ENCODE peak calls at places on chromosome 17, in four cellular contexts. One of them, this sample, is unnamed.

GRCh38 chr17:66301864-66302741 is at the start of gene PRKCA:
- DNase-seq in T-helper 2 cell: peak
- DNase-seq in stimulated activated CD8-positive, alpha-beta memory T cell treated with anti-CD3 and anti-CD28 coated beads, Interleukin-15, amount 100 ng/mL, for 24 hours: peak
- DNase-seq in pons: peak
- DNase-seq in this sample: peak

GRCh38 chr17:50832267-50833227 is 2.8 kb upstream of the WFIKKN2 start:
- DNase-seq in T-helper 2 cell: no peak
- DNase-seq in stimulated activated CD8-positive, alpha-beta memory T cell treated with anti-CD3 and anti-CD28 coated beads, Interleukin-15, amount 100 ng/mL, for 24 hours: no peak
- DNase-seq in pons: no peak
- DNase-seq in this sample: peak

GRCh38 chr17:50150354-50151040 is at the start of gene PPP1R9B:
- DNase-seq in T-helper 2 cell: no peak
- DNase-seq in stimulated activated CD8-positive, alpha-beta memory T cell treated with anti-CD3 and anti-CD28 coated beads, Interleukin-15, amount 100 ng/mL, for 24 hours: no peak
- DNase-seq in pons: no peak
- DNase-seq in this sample: no peak

GRCh38 chr17:72266099-72266852 is 145.5 kb downstream of the SOX9 start:
- DNase-seq in T-helper 2 cell: no peak
- DNase-seq in stimulated activated CD8-positive, alpha-beta memory T cell treated with anti-CD3 and anti-CD28 coated beads, Interleukin-15, amount 100 ng/mL, for 24 hours: no peak
- DNase-seq in pons: no peak
- DNase-seq in this sample: peak

GRCh38 chr17:49201481-49201927 is 8.9 kb downstream of the GNGT2 start:
- DNase-seq in T-helper 2 cell: no peak
- DNase-seq in stimulated activated CD8-positive, alpha-beta memory T cell treated with anti-CD3 and anti-CD28 coated beads, Interleukin-15, amount 100 ng/mL, for 24 hours: no peak
- DNase-seq in pons: no peak
- DNase-seq in this sample: peak

GRCh38 chr17:81684442-81684911 is 666 bp downstream of the HGS start:
- DNase-seq in T-helper 2 cell: no peak
- DNase-seq in stimulated activated CD8-positive, alpha-beta memory T cell treated with anti-CD3 and anti-CD28 coated beads, Interleukin-15, amount 100 ng/mL, for 24 hours: no peak
- DNase-seq in pons: no peak
- DNase-seq in this sample: no peak

GRCh38 chr17:8056232-8056975 is 17.5 kb downstream of the ALOX15B start:
- DNase-seq in T-helper 2 cell: peak
- DNase-seq in stimulated activated CD8-positive, alpha-beta memory T cell treated with anti-CD3 and anti-CD28 coated beads, Interleukin-15, amount 100 ng/mL, for 24 hours: no peak
- DNase-seq in pons: peak
- DNase-seq in this sample: peak

GRCh38 chr17:56909742-56910508 is 3.9 kb downstream of the TRIM25 start:
- DNase-seq in T-helper 2 cell: no peak
- DNase-seq in stimulated activated CD8-positive, alpha-beta memory T cell treated with anti-CD3 and anti-CD28 coated beads, Interleukin-15, amount 100 ng/mL, for 24 hours: no peak
- DNase-seq in pons: no peak
- DNase-seq in this sample: no peak

GRCh38 chr17:45225964-45226530 is 4.4 kb downstream of the FMNL1 start:
- DNase-seq in T-helper 2 cell: peak
- DNase-seq in stimulated activated CD8-positive, alpha-beta memory T cell treated with anti-CD3 and anti-CD28 coated beads, Interleukin-15, amount 100 ng/mL, for 24 hours: peak
- DNase-seq in pons: peak
- DNase-seq in this sample: peak

GRCh38 chr17:40602445-40603443 is 37.5 kb upstream of the CCR7 start:
- DNase-seq in T-helper 2 cell: peak
- DNase-seq in stimulated activated CD8-positive, alpha-beta memory T cell treated with anti-CD3 and anti-CD28 coated beads, Interleukin-15, amount 100 ng/mL, for 24 hours: no peak
- DNase-seq in pons: no peak
- DNase-seq in this sample: peak

GRCh38 chr17:70239391-70239826 is 70.1 kb downstream of the KCNJ2 start:
- DNase-seq in T-helper 2 cell: no peak
- DNase-seq in stimulated activated CD8-positive, alpha-beta memory T cell treated with anti-CD3 and anti-CD28 coated beads, Interleukin-15, amount 100 ng/mL, for 24 hours: no peak
- DNase-seq in pons: no peak
- DNase-seq in this sample: no peak

GRCh38 chr17:77645441-77646430 is 312.8 kb upstream of the TNRC6C start:
- DNase-seq in T-helper 2 cell: peak
- DNase-seq in stimulated activated CD8-positive, alpha-beta memory T cell treated with anti-CD3 and anti-CD28 coated beads, Interleukin-15, amount 100 ng/mL, for 24 hours: no peak
- DNase-seq in pons: no peak
- DNase-seq in this sample: peak

GRCh38 chr17:15354256-15354655 is 12.9 kb upstream of the TEKT3 start:
- DNase-seq in T-helper 2 cell: no peak
- DNase-seq in stimulated activated CD8-positive, alpha-beta memory T cell treated with anti-CD3 and anti-CD28 coated beads, Interleukin-15, amount 100 ng/mL, for 24 hours: no peak
- DNase-seq in pons: no peak
- DNase-seq in this sample: no peak

GRCh38 chr17:63406689-63407330 is 39.3 kb downstream of the CYB561 start:
- DNase-seq in T-helper 2 cell: peak
- DNase-seq in stimulated activated CD8-positive, alpha-beta memory T cell treated with anti-CD3 and anti-CD28 coated beads, Interleukin-15, amount 100 ng/mL, for 24 hours: no peak
- DNase-seq in pons: peak
- DNase-seq in this sample: peak

GRCh38 chr17:44257815-44258750 is 9.9 kb downstream of the SLC4A1 start:
- DNase-seq in T-helper 2 cell: no peak
- DNase-seq in stimulated activated CD8-positive, alpha-beta memory T cell treated with anti-CD3 and anti-CD28 coated beads, Interleukin-15, amount 100 ng/mL, for 24 hours: no peak
- DNase-seq in pons: no peak
- DNase-seq in this sample: no peak

GRCh38 chr17:64277831-64278562 is 14.9 kb upstream of the TEX2 start:
- DNase-seq in T-helper 2 cell: no peak
- DNase-seq in stimulated activated CD8-positive, alpha-beta memory T cell treated with anti-CD3 and anti-CD28 coated beads, Interleukin-15, amount 100 ng/mL, for 24 hours: no peak
- DNase-seq in pons: peak
- DNase-seq in this sample: no peak

GRCh38 chr17:66275651-66276050 is 26.8 kb upstream of the PRKCA start:
- DNase-seq in T-helper 2 cell: no peak
- DNase-seq in stimulated activated CD8-positive, alpha-beta memory T cell treated with anti-CD3 and anti-CD28 coated beads, Interleukin-15, amount 100 ng/mL, for 24 hours: no peak
- DNase-seq in pons: no peak
- DNase-seq in this sample: no peak

GRCh38 chr17:49067163-49067562 is 65.4 kb upstream of the B4GALNT2 start:
- DNase-seq in T-helper 2 cell: no peak
- DNase-seq in stimulated activated CD8-positive, alpha-beta memory T cell treated with anti-CD3 and anti-CD28 coated beads, Interleukin-15, amount 100 ng/mL, for 24 hours: no peak
- DNase-seq in pons: no peak
- DNase-seq in this sample: peak

GRCh38 chr17:50830994-50831393 is 4.4 kb upstream of the WFIKKN2 start:
- DNase-seq in T-helper 2 cell: no peak
- DNase-seq in stimulated activated CD8-positive, alpha-beta memory T cell treated with anti-CD3 and anti-CD28 coated beads, Interleukin-15, amount 100 ng/mL, for 24 hours: no peak
- DNase-seq in pons: no peak
- DNase-seq in this sample: peak

GRCh38 chr17:14340968-14341412 is 40.1 kb downstream of the HS3ST3B1 start:
- DNase-seq in T-helper 2 cell: no peak
- DNase-seq in stimulated activated CD8-positive, alpha-beta memory T cell treated with anti-CD3 and anti-CD28 coated beads, Interleukin-15, amount 100 ng/mL, for 24 hours: no peak
- DNase-seq in pons: no peak
- DNase-seq in this sample: peak

GRCh38 chr17:1087381-1088241 is 90.7 kb downstream of the TIMM22 start:
- DNase-seq in T-helper 2 cell: no peak
- DNase-seq in stimulated activated CD8-positive, alpha-beta memory T cell treated with anti-CD3 and anti-CD28 coated beads, Interleukin-15, amount 100 ng/mL, for 24 hours: no peak
- DNase-seq in pons: no peak
- DNase-seq in this sample: peak

GRCh38 chr17:70434536-70435490 is 265.5 kb downstream of the KCNJ2 start:
- DNase-seq in T-helper 2 cell: no peak
- DNase-seq in stimulated activated CD8-positive, alpha-beta memory T cell treated with anti-CD3 and anti-CD28 coated beads, Interleukin-15, amount 100 ng/mL, for 24 hours: no peak
- DNase-seq in pons: no peak
- DNase-seq in this sample: no peak

GRCh38 chr17:79171152-79171551 is 96.5 kb downstream of the ENGASE start:
- DNase-seq in T-helper 2 cell: no peak
- DNase-seq in stimulated activated CD8-positive, alpha-beta memory T cell treated with anti-CD3 and anti-CD28 coated beads, Interleukin-15, amount 100 ng/mL, for 24 hours: no peak
- DNase-seq in pons: no peak
- DNase-seq in this sample: no peak

GRCh38 chr17:49887744-49888360 is 40.0 kb upstream of the TAC4 start:
- DNase-seq in T-helper 2 cell: no peak
- DNase-seq in stimulated activated CD8-positive, alpha-beta memory T cell treated with anti-CD3 and anti-CD28 coated beads, Interleukin-15, amount 100 ng/mL, for 24 hours: no peak
- DNase-seq in pons: no peak
- DNase-seq in this sample: peak

GRCh38 chr17:56819431-56820145 is 14.1 kb downstream of the C17orf67 start:
- DNase-seq in T-helper 2 cell: peak
- DNase-seq in stimulated activated CD8-positive, alpha-beta memory T cell treated with anti-CD3 and anti-CD28 coated beads, Interleukin-15, amount 100 ng/mL, for 24 hours: peak
- DNase-seq in pons: peak
- DNase-seq in this sample: peak

GRCh38 chr17:42519546-42520444 is 16.2 kb upstream of the NAGLU start:
- DNase-seq in T-helper 2 cell: no peak
- DNase-seq in stimulated activated CD8-positive, alpha-beta memory T cell treated with anti-CD3 and anti-CD28 coated beads, Interleukin-15, amount 100 ng/mL, for 24 hours: no peak
- DNase-seq in pons: peak
- DNase-seq in this sample: peak

GRCh38 chr17:72497915-72498314 is 377.1 kb downstream of the SOX9 start:
- DNase-seq in T-helper 2 cell: no peak
- DNase-seq in stimulated activated CD8-positive, alpha-beta memory T cell treated with anti-CD3 and anti-CD28 coated beads, Interleukin-15, amount 100 ng/mL, for 24 hours: no peak
- DNase-seq in pons: no peak
- DNase-seq in this sample: no peak

GRCh38 chr17:70521821-70522256 is 352.5 kb downstream of the KCNJ2 start:
- DNase-seq in T-helper 2 cell: no peak
- DNase-seq in stimulated activated CD8-positive, alpha-beta memory T cell treated with anti-CD3 and anti-CD28 coated beads, Interleukin-15, amount 100 ng/mL, for 24 hours: no peak
- DNase-seq in pons: peak
- DNase-seq in this sample: no peak

GRCh38 chr17:83080641-83081560 is 1.5 kb downstream of the METRNL start:
- DNase-seq in T-helper 2 cell: peak
- DNase-seq in stimulated activated CD8-positive, alpha-beta memory T cell treated with anti-CD3 and anti-CD28 coated beads, Interleukin-15, amount 100 ng/mL, for 24 hours: no peak
- DNase-seq in pons: no peak
- DNase-seq in this sample: peak

GRCh38 chr17:62805234-62805633 is 2.9 kb downstream of the MARCHF10 start:
- DNase-seq in T-helper 2 cell: no peak
- DNase-seq in stimulated activated CD8-positive, alpha-beta memory T cell treated with anti-CD3 and anti-CD28 coated beads, Interleukin-15, amount 100 ng/mL, for 24 hours: no peak
- DNase-seq in pons: no peak
- DNase-seq in this sample: no peak

GRCh38 chr17:35312790-35313711 is 60.4 kb downstream of the SLFN11 start:
- DNase-seq in T-helper 2 cell: peak
- DNase-seq in stimulated activated CD8-positive, alpha-beta memory T cell treated with anti-CD3 and anti-CD28 coated beads, Interleukin-15, amount 100 ng/mL, for 24 hours: peak
- DNase-seq in pons: peak
- DNase-seq in this sample: peak

GRCh38 chr17:45818041-45818440 is 26.6 kb upstream of the SPPL2C start:
- DNase-seq in T-helper 2 cell: no peak
- DNase-seq in stimulated activated CD8-positive, alpha-beta memory T cell treated with anti-CD3 and anti-CD28 coated beads, Interleukin-15, amount 100 ng/mL, for 24 hours: no peak
- DNase-seq in pons: no peak
- DNase-seq in this sample: no peak

GRCh38 chr17:57534863-57535651 is 210.0 kb downstream of the CCDC182 start:
- DNase-seq in T-helper 2 cell: no peak
- DNase-seq in stimulated activated CD8-positive, alpha-beta memory T cell treated with anti-CD3 and anti-CD28 coated beads, Interleukin-15, amount 100 ng/mL, for 24 hours: no peak
- DNase-seq in pons: no peak
- DNase-seq in this sample: no peak

GRCh38 chr17:10620823-10621222 is 36.3 kb downstream of the MYH3 start:
- DNase-seq in T-helper 2 cell: no peak
- DNase-seq in stimulated activated CD8-positive, alpha-beta memory T cell treated with anti-CD3 and anti-CD28 coated beads, Interleukin-15, amount 100 ng/mL, for 24 hours: no peak
- DNase-seq in pons: no peak
- DNase-seq in this sample: no peak

GRCh38 chr17:40310882-40311391 is 2.0 kb downstream of the RARA start:
- DNase-seq in T-helper 2 cell: no peak
- DNase-seq in stimulated activated CD8-positive, alpha-beta memory T cell treated with anti-CD3 and anti-CD28 coated beads, Interleukin-15, amount 100 ng/mL, for 24 hours: no peak
- DNase-seq in pons: no peak
- DNase-seq in this sample: no peak

GRCh38 chr17:72733619-72734282 is 358.7 kb downstream of the SLC39A11 start:
- DNase-seq in T-helper 2 cell: no peak
- DNase-seq in stimulated activated CD8-positive, alpha-beta memory T cell treated with anti-CD3 and anti-CD28 coated beads, Interleukin-15, amount 100 ng/mL, for 24 hours: no peak
- DNase-seq in pons: no peak
- DNase-seq in this sample: no peak

GRCh38 chr17:50196826-50197225 is 4.6 kb downstream of the COL1A1 start:
- DNase-seq in T-helper 2 cell: no peak
- DNase-seq in stimulated activated CD8-positive, alpha-beta memory T cell treated with anti-CD3 and anti-CD28 coated beads, Interleukin-15, amount 100 ng/mL, for 24 hours: no peak
- DNase-seq in pons: no peak
- DNase-seq in this sample: no peak

GRCh38 chr17:22268214-22268911 is 576.0 kb downstream of the KCNJ18 start:
- DNase-seq in T-helper 2 cell: no peak
- DNase-seq in stimulated activated CD8-positive, alpha-beta memory T cell treated with anti-CD3 and anti-CD28 coated beads, Interleukin-15, amount 100 ng/mL, for 24 hours: no peak
- DNase-seq in pons: no peak
- DNase-seq in this sample: no peak